ENCODE peak calls at places on chromosomes 2 and 18, in nine cellular contexts. One of them, this sample, is unnamed.

GRCh38 chr2:68463287-68463877 is 3.7 kb downstream of the FBXO48 start:
- DNase-seq in fibroblast of lung: peak; percentile 69
- DNase-seq in endothelial cell of umbilical vein: peak; percentile 75
- DNase-seq in mammary epithelial cell: peak; percentile 48
- DNase-seq in K562: peak; percentile 29
- DNase-seq in IMR-90: peak; percentile 71
- DNase-seq in neural progenitor cell: peak; percentile 69
- DNase-seq in Karpas-422: peak; percentile 92
- DNase-seq in GM23248: peak; percentile 76
- DNase-seq in this sample: peak; percentile 75

GRCh38 chr18:55384551-55385275 is 203.3 kb downstream of the TCF4 start:
- DNase-seq in fibroblast of lung: peak; percentile 62
- DNase-seq in endothelial cell of umbilical vein: peak; percentile 67
- DNase-seq in mammary epithelial cell: peak; percentile 32
- DNase-seq in K562: peak; percentile 53
- DNase-seq in IMR-90: peak; percentile 48
- DNase-seq in neural progenitor cell: peak; percentile 68
- DNase-seq in Karpas-422: peak; percentile 86
- DNase-seq in GM23248: peak; percentile 73
- DNase-seq in this sample: peak; percentile 49

GRCh38 chr18:13281406-13281805 is 62.8 kb downstream of the LDLRAD4 start:
- DNase-seq in fibroblast of lung: no peak
- DNase-seq in endothelial cell of umbilical vein: no peak
- DNase-seq in mammary epithelial cell: no peak
- DNase-seq in K562: no peak
- DNase-seq in IMR-90: no peak
- DNase-seq in neural progenitor cell: no peak
- DNase-seq in Karpas-422: no peak
- DNase-seq in GM23248: no peak
- DNase-seq in this sample: no peak

GRCh38 chr18:36391426-36392145 is 94.1 kb downstream of the FHOD3 start:
- DNase-seq in fibroblast of lung: no peak
- DNase-seq in endothelial cell of umbilical vein: no peak
- DNase-seq in mammary epithelial cell: no peak
- DNase-seq in K562: no peak
- DNase-seq in IMR-90: no peak
- DNase-seq in neural progenitor cell: no peak
- DNase-seq in Karpas-422: no peak
- DNase-seq in GM23248: no peak
- DNase-seq in this sample: no peak

GRCh38 chr2:227942021-227942420 is 70.6 kb downstream of the DAW1 start:
- DNase-seq in fibroblast of lung: peak; percentile 5
- DNase-seq in endothelial cell of umbilical vein: no peak
- DNase-seq in mammary epithelial cell: peak; percentile 5
- DNase-seq in K562: no peak
- DNase-seq in IMR-90: no peak
- DNase-seq in neural progenitor cell: no peak
- DNase-seq in Karpas-422: no peak
- DNase-seq in GM23248: peak; percentile 18
- DNase-seq in this sample: no peak

GRCh38 chr18:38359258-38359657 is 793.7 kb upstream of the CELF4 start:
- DNase-seq in fibroblast of lung: no peak
- DNase-seq in endothelial cell of umbilical vein: no peak
- DNase-seq in mammary epithelial cell: no peak
- DNase-seq in K562: no peak
- DNase-seq in IMR-90: no peak
- DNase-seq in neural progenitor cell: no peak
- DNase-seq in Karpas-422: no peak
- DNase-seq in GM23248: no peak
- DNase-seq in this sample: no peak

GRCh38 chr2:65430515-65431416 is 1.6 kb downstream of the SPRED2 start:
- DNase-seq in fibroblast of lung: peak; percentile 44
- DNase-seq in endothelial cell of umbilical vein: peak; percentile 23
- DNase-seq in mammary epithelial cell: peak; percentile 58
- DNase-seq in K562: peak; percentile 42
- DNase-seq in IMR-90: peak; percentile 41
- DNase-seq in neural progenitor cell: peak; percentile 73
- DNase-seq in Karpas-422: peak; percentile 78
- DNase-seq in GM23248: peak; percentile 70
- DNase-seq in this sample: peak; percentile 71

GRCh38 chr2:205511666-205512065 is 170.6 kb upstream of the NRP2 start:
- DNase-seq in fibroblast of lung: no peak
- DNase-seq in endothelial cell of umbilical vein: no peak
- DNase-seq in mammary epithelial cell: no peak
- DNase-seq in K562: no peak
- DNase-seq in IMR-90: no peak
- DNase-seq in neural progenitor cell: no peak
- DNase-seq in Karpas-422: no peak
- DNase-seq in GM23248: no peak
- DNase-seq in this sample: no peak

GRCh38 chr2:231394201-231395141 is 1.0 kb upstream of the B3GNT7 start:
- DNase-seq in fibroblast of lung: no peak
- DNase-seq in endothelial cell of umbilical vein: no peak
- DNase-seq in mammary epithelial cell: no peak
- DNase-seq in K562: no peak
- DNase-seq in IMR-90: no peak
- DNase-seq in neural progenitor cell: peak; percentile 61
- DNase-seq in Karpas-422: peak; percentile 94
- DNase-seq in GM23248: no peak
- DNase-seq in this sample: no peak

GRCh38 chr2:223042284-223042683 is 9.7 kb upstream of the KCNE4 start:
- DNase-seq in fibroblast of lung: no peak
- DNase-seq in endothelial cell of umbilical vein: no peak
- DNase-seq in mammary epithelial cell: no peak
- DNase-seq in K562: no peak
- DNase-seq in IMR-90: no peak
- DNase-seq in neural progenitor cell: no peak
- DNase-seq in Karpas-422: no peak
- DNase-seq in GM23248: no peak
- DNase-seq in this sample: no peak

GRCh38 chr2:8285081-8285480 is 396.8 kb upstream of the ID2 start:
- DNase-seq in fibroblast of lung: peak; percentile 8
- DNase-seq in endothelial cell of umbilical vein: no peak
- DNase-seq in mammary epithelial cell: no peak
- DNase-seq in K562: no peak
- DNase-seq in IMR-90: no peak
- DNase-seq in neural progenitor cell: peak; percentile 25
- DNase-seq in Karpas-422: peak; percentile 75
- DNase-seq in GM23248: peak; percentile 24
- DNase-seq in this sample: peak; percentile 9

GRCh38 chr2:239610457-239611221 is 209.8 kb upstream of the HDAC4 start:
- DNase-seq in fibroblast of lung: no peak
- DNase-seq in endothelial cell of umbilical vein: no peak
- DNase-seq in mammary epithelial cell: no peak
- DNase-seq in K562: no peak
- DNase-seq in IMR-90: no peak
- DNase-seq in neural progenitor cell: no peak
- DNase-seq in Karpas-422: no peak
- DNase-seq in GM23248: no peak
- DNase-seq in this sample: no peak

GRCh38 chr2:153823880-153824279 is 47.8 kb upstream of the GALNT13 start:
- DNase-seq in fibroblast of lung: no peak
- DNase-seq in endothelial cell of umbilical vein: no peak
- DNase-seq in mammary epithelial cell: peak; percentile 63
- DNase-seq in K562: no peak
- DNase-seq in IMR-90: no peak
- DNase-seq in neural progenitor cell: no peak
- DNase-seq in Karpas-422: no peak
- DNase-seq in GM23248: no peak
- DNase-seq in this sample: peak; percentile 1

GRCh38 chr18:30139631-30140287 is 902.8 kb downstream of the DSC3 start:
- DNase-seq in fibroblast of lung: no peak
- DNase-seq in endothelial cell of umbilical vein: no peak
- DNase-seq in mammary epithelial cell: no peak
- DNase-seq in K562: no peak
- DNase-seq in IMR-90: no peak
- DNase-seq in neural progenitor cell: no peak
- DNase-seq in Karpas-422: no peak
- DNase-seq in GM23248: no peak
- DNase-seq in this sample: no peak

GRCh38 chr2:28423856-28424605 is 31.4 kb downstream of the FOSL2 start:
- DNase-seq in fibroblast of lung: no peak
- DNase-seq in endothelial cell of umbilical vein: no peak
- DNase-seq in mammary epithelial cell: no peak
- DNase-seq in K562: no peak
- DNase-seq in IMR-90: peak; percentile 44
- DNase-seq in neural progenitor cell: no peak
- DNase-seq in Karpas-422: no peak
- DNase-seq in GM23248: no peak
- DNase-seq in this sample: no peak

GRCh38 chr2:184125867-184126266 is 472.5 kb upstream of the ZNF804A start:
- DNase-seq in fibroblast of lung: no peak
- DNase-seq in endothelial cell of umbilical vein: no peak
- DNase-seq in mammary epithelial cell: no peak
- DNase-seq in K562: no peak
- DNase-seq in IMR-90: no peak
- DNase-seq in neural progenitor cell: no peak
- DNase-seq in Karpas-422: no peak
- DNase-seq in GM23248: no peak
- DNase-seq in this sample: no peak

GRCh38 chr18:43662657-43663056 is 385.4 kb upstream of the SYT4 start:
- DNase-seq in fibroblast of lung: peak; percentile 92
- DNase-seq in endothelial cell of umbilical vein: no peak
- DNase-seq in mammary epithelial cell: peak; percentile 45
- DNase-seq in K562: no peak
- DNase-seq in IMR-90: peak; percentile 93
- DNase-seq in neural progenitor cell: no peak
- DNase-seq in Karpas-422: no peak
- DNase-seq in GM23248: peak; percentile 84
- DNase-seq in this sample: peak; percentile 93
- H3K9ac ChIP-seq in fibroblast of lung: no peak overlapping the region
- H3K9ac ChIP-seq in endothelial cell of umbilical vein: no peak overlapping the region
- H3K9ac ChIP-seq in mammary epithelial cell: no peak overlapping the region
- H3K9ac ChIP-seq in K562: no peak overlapping the region
- H3K9ac ChIP-seq in IMR-90: no peak overlapping the region
- H3K9ac ChIP-seq in neural progenitor cell: no peak overlapping the region
- H3K9ac ChIP-seq in Karpas-422: no peak overlapping the region
- H3K9ac ChIP-seq in GM23248: peak overlapping the region; percentile 28
- H3K9ac ChIP-seq in this sample: peak overlapping the region; percentile 61

GRCh38 chr2:12617853-12618252 is 98.9 kb upstream of the TRIB2 start:
- DNase-seq in fibroblast of lung: no peak
- DNase-seq in endothelial cell of umbilical vein: no peak
- DNase-seq in mammary epithelial cell: no peak
- DNase-seq in K562: no peak
- DNase-seq in IMR-90: no peak
- DNase-seq in neural progenitor cell: no peak
- DNase-seq in Karpas-422: no peak
- DNase-seq in GM23248: no peak
- DNase-seq in this sample: no peak

GRCh38 chr2:12620759-12621158 is 96.0 kb upstream of the TRIB2 start:
- DNase-seq in fibroblast of lung: no peak
- DNase-seq in endothelial cell of umbilical vein: no peak
- DNase-seq in mammary epithelial cell: no peak
- DNase-seq in K562: no peak
- DNase-seq in IMR-90: no peak
- DNase-seq in neural progenitor cell: no peak
- DNase-seq in Karpas-422: no peak
- DNase-seq in GM23248: no peak
- DNase-seq in this sample: no peak

GRCh38 chr2:12618576-12618975 is 98.2 kb upstream of the TRIB2 start:
- DNase-seq in fibroblast of lung: peak; percentile 40
- DNase-seq in endothelial cell of umbilical vein: no peak
- DNase-seq in mammary epithelial cell: no peak
- DNase-seq in K562: no peak
- DNase-seq in IMR-90: peak; percentile 15
- DNase-seq in neural progenitor cell: no peak
- DNase-seq in Karpas-422: no peak
- DNase-seq in GM23248: no peak
- DNase-seq in this sample: no peak

GRCh38 chr2:12617366-12617765 is 99.4 kb upstream of the TRIB2 start:
- DNase-seq in fibroblast of lung: no peak
- DNase-seq in endothelial cell of umbilical vein: no peak
- DNase-seq in mammary epithelial cell: no peak
- DNase-seq in K562: no peak
- DNase-seq in IMR-90: no peak
- DNase-seq in neural progenitor cell: no peak
- DNase-seq in Karpas-422: peak; percentile 66
- DNase-seq in GM23248: no peak
- DNase-seq in this sample: no peak

DNA sequence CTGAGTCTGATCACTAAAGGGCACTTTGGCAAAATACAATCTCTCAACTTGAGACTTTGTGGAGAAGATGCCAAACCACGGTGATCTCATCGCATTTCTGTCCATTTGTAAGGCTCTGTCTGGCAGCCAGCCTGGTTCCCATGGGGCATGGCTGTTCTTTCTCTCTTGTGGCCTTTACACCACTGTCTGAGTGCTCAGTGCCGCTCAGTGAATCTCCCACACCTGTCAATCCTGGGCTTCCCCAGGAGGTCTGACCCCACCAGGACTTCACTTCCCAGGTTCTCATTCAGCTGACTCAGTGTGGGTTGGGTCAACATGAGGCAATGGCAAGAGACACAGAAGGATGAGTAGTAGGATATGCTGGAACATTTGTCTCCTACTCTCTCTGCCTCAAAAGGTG is 96.8 kb upstream of the TRIB2 start:
- DNase-seq in fibroblast of lung: peak; percentile 91
- DNase-seq in endothelial cell of umbilical vein: no peak
- DNase-seq in mammary epithelial cell: peak; percentile 93
- DNase-seq in K562: no peak
- DNase-seq in IMR-90: peak; percentile 92
- DNase-seq in neural progenitor cell: no peak
- DNase-seq in Karpas-422: no peak
- DNase-seq in GM23248: peak; percentile 94
- DNase-seq in this sample: peak; percentile 75
- H2AFZ ChIP-seq in fibroblast of lung: no peak overlapping the region
- H2AFZ ChIP-seq in endothelial cell of umbilical vein: no peak overlapping the region
- H2AFZ ChIP-seq in mammary epithelial cell: peak overlapping the region; percentile 7
- H2AFZ ChIP-seq in K562: no peak overlapping the region
- H2AFZ ChIP-seq in IMR-90: peak overlapping the region; percentile 24
- H2AFZ ChIP-seq in neural progenitor cell: no peak overlapping the region
- H2AFZ ChIP-seq in Karpas-422: no peak overlapping the region
- H2AFZ ChIP-seq in GM23248: no peak overlapping the region
- H2AFZ ChIP-seq in this sample: no peak overlapping the region

GRCh38 chr18:73990241-73990640 is 157.4 kb downstream of the FBXO15 start:
- DNase-seq in fibroblast of lung: no peak
- DNase-seq in endothelial cell of umbilical vein: no peak
- DNase-seq in mammary epithelial cell: no peak
- DNase-seq in K562: no peak
- DNase-seq in IMR-90: no peak
- DNase-seq in neural progenitor cell: no peak
- DNase-seq in Karpas-422: no peak
- DNase-seq in GM23248: no peak
- DNase-seq in this sample: no peak
- H3K9ac ChIP-seq in fibroblast of lung: no peak overlapping the region
- H3K9ac ChIP-seq in endothelial cell of umbilical vein: no peak overlapping the region
- H3K9ac ChIP-seq in mammary epithelial cell: no peak overlapping the region
- H3K9ac ChIP-seq in K562: no peak overlapping the region
- H3K9ac ChIP-seq in IMR-90: no peak overlapping the region
- H3K9ac ChIP-seq in neural progenitor cell: no peak overlapping the region
- H3K9ac ChIP-seq in Karpas-422: no peak overlapping the region
- H3K9ac ChIP-seq in GM23248: no peak overlapping the region
- H3K9ac ChIP-seq in this sample: no peak overlapping the region

DNA sequence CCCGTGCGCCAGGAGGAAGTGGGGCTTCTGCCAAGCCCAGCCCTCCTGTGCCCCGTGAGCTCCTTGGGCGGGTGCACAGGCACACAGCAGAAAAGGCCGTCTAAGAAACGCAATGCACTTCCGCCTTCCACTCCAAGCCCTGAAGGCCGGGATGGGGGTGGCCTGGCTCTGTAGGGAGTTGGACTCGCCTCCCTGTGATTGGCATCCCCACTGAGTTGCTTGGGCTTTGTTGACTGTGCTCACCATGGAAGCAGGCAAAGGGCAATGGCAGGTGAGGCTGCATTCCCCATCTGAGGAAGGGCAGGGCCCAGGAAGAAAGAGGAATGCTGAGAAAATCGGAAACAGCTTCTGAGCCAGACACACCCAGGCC is 66.8 kb downstream of the CRACDL start:
- DNase-seq in fibroblast of lung: no peak
- DNase-seq in endothelial cell of umbilical vein: no peak
- DNase-seq in mammary epithelial cell: peak; percentile 42
- DNase-seq in K562: no peak
- DNase-seq in IMR-90: no peak
- DNase-seq in neural progenitor cell: no peak
- DNase-seq in Karpas-422: no peak
- DNase-seq in GM23248: no peak
- DNase-seq in this sample: no peak
- H2AFZ ChIP-seq in fibroblast of lung: no peak overlapping the region
- H2AFZ ChIP-seq in endothelial cell of umbilical vein: no peak overlapping the region
- H2AFZ ChIP-seq in mammary epithelial cell: peak overlapping the region; percentile 65
- H2AFZ ChIP-seq in K562: no peak overlapping the region
- H2AFZ ChIP-seq in IMR-90: peak overlapping the region; percentile 62
- H2AFZ ChIP-seq in neural progenitor cell: peak overlapping the region; percentile 87
- H2AFZ ChIP-seq in Karpas-422: no peak overlapping the region
- H2AFZ ChIP-seq in GM23248: no peak overlapping the region
- H2AFZ ChIP-seq in this sample: no peak overlapping the region

This sample was measured in mesenchymal stem cell.